ENCODE peak calls at places on chromosomes 12 and 14, in six cellular contexts. One of them, this sample, is unnamed.

GRCh38 chr14:70192915-70193314 is 4.2 kb upstream of the SLC8A3 start:
- DNase-seq in stimulated activated CD4-positive, alpha-beta T cell treated with anti-CD3 and anti-CD28 coated beads, Interleukin-2, amount 100 ng/mL, for 24 hours: no peak
- DNase-seq in Karpas-422: peak
- DNase-seq in dermis blood vessel endothelial cell: no peak
- DNase-seq in ascending aorta: no peak
- DNase-seq in stimulated activated naive B cell treated with anti-CD40 and anti-IgM and Interleukin-4, amounts not matched to agents 10 μg/mL and 1 μg/mL and 100 μg/mL, for 72 hours: no peak
- DNase-seq in this sample: no peak

GRCh38 chr14:34781242-34781641 is 66.8 kb upstream of the CFL2 start:
- DNase-seq in stimulated activated CD4-positive, alpha-beta T cell treated with anti-CD3 and anti-CD28 coated beads, Interleukin-2, amount 100 ng/mL, for 24 hours: no peak
- DNase-seq in Karpas-422: peak
- DNase-seq in dermis blood vessel endothelial cell: peak
- DNase-seq in ascending aorta: no peak
- DNase-seq in stimulated activated naive B cell treated with anti-CD40 and anti-IgM and Interleukin-4, amounts not matched to agents 10 μg/mL and 1 μg/mL and 100 μg/mL, for 72 hours: no peak
- DNase-seq in this sample: peak

GRCh38 chr12:82931349-82932116 is 244.8 kb downstream of the TMTC2 start:
- DNase-seq in stimulated activated CD4-positive, alpha-beta T cell treated with anti-CD3 and anti-CD28 coated beads, Interleukin-2, amount 100 ng/mL, for 24 hours: no peak
- DNase-seq in Karpas-422: no peak
- DNase-seq in dermis blood vessel endothelial cell: no peak
- DNase-seq in ascending aorta: no peak
- DNase-seq in stimulated activated naive B cell treated with anti-CD40 and anti-IgM and Interleukin-4, amounts not matched to agents 10 μg/mL and 1 μg/mL and 100 μg/mL, for 72 hours: no peak
- DNase-seq in this sample: no peak

GRCh38 chr14:72745991-72746980 is 147.6 kb downstream of the DPF3 start:
- DNase-seq in stimulated activated CD4-positive, alpha-beta T cell treated with anti-CD3 and anti-CD28 coated beads, Interleukin-2, amount 100 ng/mL, for 24 hours: no peak
- DNase-seq in Karpas-422: no peak
- DNase-seq in dermis blood vessel endothelial cell: peak
- DNase-seq in ascending aorta: no peak
- DNase-seq in stimulated activated naive B cell treated with anti-CD40 and anti-IgM and Interleukin-4, amounts not matched to agents 10 μg/mL and 1 μg/mL and 100 μg/mL, for 72 hours: no peak
- DNase-seq in this sample: no peak

GRCh38 chr14:68284333-68284732 is 464.8 kb downstream of the RAD51B start:
- DNase-seq in stimulated activated CD4-positive, alpha-beta T cell treated with anti-CD3 and anti-CD28 coated beads, Interleukin-2, amount 100 ng/mL, for 24 hours: no peak
- DNase-seq in Karpas-422: no peak
- DNase-seq in dermis blood vessel endothelial cell: no peak
- DNase-seq in ascending aorta: no peak
- DNase-seq in stimulated activated naive B cell treated with anti-CD40 and anti-IgM and Interleukin-4, amounts not matched to agents 10 μg/mL and 1 μg/mL and 100 μg/mL, for 72 hours: no peak
- DNase-seq in this sample: no peak

GRCh38 chr12:94831081-94831747 is 172.3 kb downstream of the NDUFA12 start:
- DNase-seq in stimulated activated CD4-positive, alpha-beta T cell treated with anti-CD3 and anti-CD28 coated beads, Interleukin-2, amount 100 ng/mL, for 24 hours: peak
- DNase-seq in Karpas-422: peak
- DNase-seq in dermis blood vessel endothelial cell: no peak
- DNase-seq in ascending aorta: no peak
- DNase-seq in stimulated activated naive B cell treated with anti-CD40 and anti-IgM and Interleukin-4, amounts not matched to agents 10 μg/mL and 1 μg/mL and 100 μg/mL, for 72 hours: peak
- DNase-seq in this sample: peak

GRCh38 chr14:76151398-76152332 is at the start of gene GPATCH2L:
- DNase-seq in stimulated activated CD4-positive, alpha-beta T cell treated with anti-CD3 and anti-CD28 coated beads, Interleukin-2, amount 100 ng/mL, for 24 hours: peak
- DNase-seq in Karpas-422: peak
- DNase-seq in dermis blood vessel endothelial cell: peak
- DNase-seq in ascending aorta: peak
- DNase-seq in stimulated activated naive B cell treated with anti-CD40 and anti-IgM and Interleukin-4, amounts not matched to agents 10 μg/mL and 1 μg/mL and 100 μg/mL, for 72 hours: peak
- DNase-seq in this sample: peak

GRCh38 chr14:74582910-74583581 is 29.0 kb downstream of the LTBP2 start:
- DNase-seq in stimulated activated CD4-positive, alpha-beta T cell treated with anti-CD3 and anti-CD28 coated beads, Interleukin-2, amount 100 ng/mL, for 24 hours: no peak
- DNase-seq in Karpas-422: no peak
- DNase-seq in dermis blood vessel endothelial cell: peak
- DNase-seq in ascending aorta: peak
- DNase-seq in stimulated activated naive B cell treated with anti-CD40 and anti-IgM and Interleukin-4, amounts not matched to agents 10 μg/mL and 1 μg/mL and 100 μg/mL, for 72 hours: no peak
- DNase-seq in this sample: no peak

GRCh38 chr12:102948941-102949352 is 8.5 kb upstream of the ASCL1 start:
- DNase-seq in stimulated activated CD4-positive, alpha-beta T cell treated with anti-CD3 and anti-CD28 coated beads, Interleukin-2, amount 100 ng/mL, for 24 hours: peak
- DNase-seq in Karpas-422: peak
- DNase-seq in dermis blood vessel endothelial cell: peak
- DNase-seq in ascending aorta: no peak
- DNase-seq in stimulated activated naive B cell treated with anti-CD40 and anti-IgM and Interleukin-4, amounts not matched to agents 10 μg/mL and 1 μg/mL and 100 μg/mL, for 72 hours: no peak
- DNase-seq in this sample: peak

GRCh38 chr14:100810861-100811461 is 15.0 kb upstream of the MEG3 start:
- DNase-seq in stimulated activated CD4-positive, alpha-beta T cell treated with anti-CD3 and anti-CD28 coated beads, Interleukin-2, amount 100 ng/mL, for 24 hours: no peak
- DNase-seq in Karpas-422: no peak
- DNase-seq in dermis blood vessel endothelial cell: no peak
- DNase-seq in ascending aorta: no peak
- DNase-seq in stimulated activated naive B cell treated with anti-CD40 and anti-IgM and Interleukin-4, amounts not matched to agents 10 μg/mL and 1 μg/mL and 100 μg/mL, for 72 hours: no peak
- DNase-seq in this sample: no peak

GRCh38 chr14:23361320-23361719 is 3.7 kb downstream of the EFS start:
- DNase-seq in stimulated activated CD4-positive, alpha-beta T cell treated with anti-CD3 and anti-CD28 coated beads, Interleukin-2, amount 100 ng/mL, for 24 hours: no peak
- DNase-seq in Karpas-422: no peak
- DNase-seq in dermis blood vessel endothelial cell: no peak
- DNase-seq in ascending aorta: peak
- DNase-seq in stimulated activated naive B cell treated with anti-CD40 and anti-IgM and Interleukin-4, amounts not matched to agents 10 μg/mL and 1 μg/mL and 100 μg/mL, for 72 hours: no peak
- DNase-seq in this sample: no peak

GRCh38 chr12:53174881-53175491 is 5.5 kb upstream of the ZNF740 start:
- DNase-seq in stimulated activated CD4-positive, alpha-beta T cell treated with anti-CD3 and anti-CD28 coated beads, Interleukin-2, amount 100 ng/mL, for 24 hours: no peak
- DNase-seq in Karpas-422: peak
- DNase-seq in dermis blood vessel endothelial cell: peak
- DNase-seq in ascending aorta: peak
- DNase-seq in stimulated activated naive B cell treated with anti-CD40 and anti-IgM and Interleukin-4, amounts not matched to agents 10 μg/mL and 1 μg/mL and 100 μg/mL, for 72 hours: no peak
- DNase-seq in this sample: no peak

GRCh38 chr14:77457115-77457521 is 283 bp downstream of the VIPAS39 start:
- DNase-seq in stimulated activated CD4-positive, alpha-beta T cell treated with anti-CD3 and anti-CD28 coated beads, Interleukin-2, amount 100 ng/mL, for 24 hours: no peak
- DNase-seq in Karpas-422: no peak
- DNase-seq in dermis blood vessel endothelial cell: peak
- DNase-seq in ascending aorta: no peak
- DNase-seq in stimulated activated naive B cell treated with anti-CD40 and anti-IgM and Interleukin-4, amounts not matched to agents 10 μg/mL and 1 μg/mL and 100 μg/mL, for 72 hours: no peak
- DNase-seq in this sample: no peak

GRCh38 chr12:64746663-64747062 is 12.5 kb downstream of the GNS start:
- DNase-seq in stimulated activated CD4-positive, alpha-beta T cell treated with anti-CD3 and anti-CD28 coated beads, Interleukin-2, amount 100 ng/mL, for 24 hours: no peak
- DNase-seq in Karpas-422: no peak
- DNase-seq in dermis blood vessel endothelial cell: peak
- DNase-seq in ascending aorta: no peak
- DNase-seq in stimulated activated naive B cell treated with anti-CD40 and anti-IgM and Interleukin-4, amounts not matched to agents 10 μg/mL and 1 μg/mL and 100 μg/mL, for 72 hours: no peak
- DNase-seq in this sample: no peak

GRCh38 chr12:126483145-126484068 is 1418.2 kb downstream of the AACS start:
- DNase-seq in stimulated activated CD4-positive, alpha-beta T cell treated with anti-CD3 and anti-CD28 coated beads, Interleukin-2, amount 100 ng/mL, for 24 hours: no peak
- DNase-seq in Karpas-422: no peak
- DNase-seq in dermis blood vessel endothelial cell: no peak
- DNase-seq in ascending aorta: no peak
- DNase-seq in stimulated activated naive B cell treated with anti-CD40 and anti-IgM and Interleukin-4, amounts not matched to agents 10 μg/mL and 1 μg/mL and 100 μg/mL, for 72 hours: no peak
- DNase-seq in this sample: no peak

This sample was measured in germinal center.